ENCODE peak calls at places on chromosomes 6 and 20, in ten cellular contexts. N, O, I, V, A, W, B, D, P and E are unnamed samples.
A peak's percentile ranks its signal among the peaks of the same experiment; 100 is the strongest.

GRCh38 chr6:97292671-97293070 is 9.7 kb upstream of the MMS22L start:
- DNase-seq in N (peak; percentile 76), O (no peak), I (no peak), V (no peak), A (no peak), W (no peak), B (peak; percentile 58), D (peak; percentile 36), P (no peak), E (no peak)

GRCh38 chr6:87588756-87589407 is 905 bp downstream of the RARS2 start:
- DNase-seq in N (peak; percentile 5), O (peak; percentile 18), I (no peak), V (no peak), A (no peak), W (no peak), B (no peak), D (no peak), P (no peak), E (no peak)

GRCh38 chr6:35484921-35485392 is 11.9 kb downstream of the TEAD3 start:
- DNase-seq in N (no peak), O (no peak), I (no peak), V (no peak), A (no peak), W (no peak), B (peak; percentile 35), D (peak; percentile 59), P (no peak), E (no peak)

GRCh38 chr6:148037496-148037895 is 305.1 kb upstream of the SASH1 start:
- DNase-seq in N (peak; percentile 37), O (no peak), I (no peak), V (no peak), A (no peak), W (no peak), B (no peak), D (no peak), P (no peak), E (no peak)

GRCh38 chr6:75296811-75297779 is 12.5 kb upstream of the TMEM30A start:
- DNase-seq in N (peak; percentile 80), O (peak; percentile 43), I (no peak), V (peak; percentile 77), A (no peak), W (peak; percentile 23), B (peak; percentile 59), D (no peak), P (peak; percentile 36), E (no peak)

GRCh38 chr20:49276201-49276894 is 1.5 kb downstream of the ZNFX1 start:
- DNase-seq in N (peak; percentile 66), O (peak; percentile 57), I (peak; percentile 12), V (peak; percentile 80), A (no peak), W (no peak), B (peak; percentile 45), D (peak; percentile 41), P (peak; percentile 56), E (peak; percentile 69)

GRCh38 chr6:76885861-76886301 is 577.4 kb downstream of the HTR1B start:
- DNase-seq in N (peak; percentile 41), O (peak; percentile 5), I (no peak), V (no peak), A (no peak), W (no peak), B (no peak), D (no peak), P (no peak), E (no peak)

GRCh38 chr20:41480054-41480770 is 113.6 kb upstream of the EMILIN3 start:
- DNase-seq in N (no peak), O (no peak), I (no peak), V (peak; percentile 83), A (no peak), W (no peak), B (no peak), D (no peak), P (peak; percentile 9), E (no peak)

GRCh38 chr6:46134216-46134615 is 4.4 kb downstream of the ENPP4 start:
- DNase-seq in N (no peak), O (no peak), I (no peak), V (no peak), A (no peak), W (no peak), B (no peak), D (no peak), P (no peak), E (no peak)

GRCh38 chr20:37231970-37232620 is 29.5 kb downstream of the GHRH start:
- DNase-seq in N (no peak), O (no peak), I (no peak), V (no peak), A (no peak), W (no peak), B (no peak), D (no peak), P (no peak), E (no peak)

GRCh38 chr6:118581489-118581959 is 33.4 kb downstream of the PLN start:
- DNase-seq in N (peak; percentile 74), O (peak; percentile 58), I (no peak), V (peak; percentile 45), A (no peak), W (no peak), B (peak; percentile 85), D (peak; percentile 31), P (no peak), E (no peak)

GRCh38 chr6:163457637-163458561 is 43.4 kb downstream of the QKI start:
- DNase-seq in N (peak; percentile 94), O (peak; percentile 85), I (no peak), V (peak; percentile 68), A (no peak), W (no peak), B (peak; percentile 86), D (peak; percentile 79), P (no peak), E (no peak)

GRCh38 chr20:5675103-5676091 is 74.8 kb upstream of the SHLD1 start:
- DNase-seq in N (no peak), O (no peak), I (no peak), V (peak; percentile 73), A (no peak), W (no peak), B (no peak), D (no peak), P (no peak), E (no peak)

GRCh38 chr20:63325021-63325471 is 32.1 kb downstream of the COL20A1 start:
- DNase-seq in N (no peak), O (no peak), I (no peak), V (no peak), A (no peak), W (no peak), B (no peak), D (no peak), P (no peak), E (no peak)

GRCh38 chr6:157538698-157539097 is 157.7 kb downstream of the ZDHHC14 start:
- DNase-seq in N (no peak), O (no peak), I (no peak), V (no peak), A (no peak), W (no peak), B (no peak), D (no peak), P (no peak), E (no peak)

GRCh38 chr6:44064089-44064947 is 62.9 kb downstream of the MRPL14 start:
- DNase-seq in N (peak; percentile 91), O (peak; percentile 83), I (no peak), V (no peak), A (no peak), W (no peak), B (peak; percentile 92), D (peak; percentile 83), P (peak; percentile 64), E (no peak)

GRCh38 chr6:170003027-170003426 is 251.6 kb downstream of the ERMARD start:
- DNase-seq in N (no peak), O (no peak), I (no peak), V (no peak), A (no peak), W (no peak), B (no peak), D (no peak), P (no peak), E (no peak)

GRCh38 chr20:57882451-57883161 is 172.8 kb upstream of the PMEPA1 start:
- DNase-seq in N (no peak), O (peak; percentile 70), I (no peak), V (no peak), A (no peak), W (no peak), B (no peak), D (no peak), P (no peak), E (no peak)

GRCh38 chr20:37907677-37908397 is 4.9 kb downstream of the VSTM2L start:
- DNase-seq in N (no peak), O (peak; percentile 92), I (no peak), V (no peak), A (no peak), W (peak; percentile 26), B (peak; percentile 83), D (peak; percentile 73), P (no peak), E (no peak)

GRCh38 chr20:53070714-53071392 is 98.7 kb downstream of the TSHZ2 start:
- DNase-seq in N (no peak), O (no peak), I (no peak), V (no peak), A (no peak), W (no peak), B (no peak), D (no peak), P (no peak), E (no peak)

GRCh38 chr6:124798942-124799496 is 163.2 kb upstream of the RNF217 start:
- DNase-seq in N (peak; percentile 26), O (no peak), I (no peak), V (peak; percentile 36), A (no peak), W (no peak), B (no peak), D (no peak), P (no peak), E (no peak)

GRCh38 chr20:330233-331149 is 5.1 kb downstream of the SOX12 start:
- DNase-seq in N (peak; percentile 84), O (peak; percentile 79), I (no peak), V (peak; percentile 91), A (no peak), W (peak; percentile 68), B (peak; percentile 61), D (peak; percentile 77), P (peak; percentile 78), E (peak; percentile 51)

GRCh38 chr20:49157146-49157545 is 31.0 kb downstream of the STAU1 start:
- DNase-seq in N (no peak), O (no peak), I (no peak), V (no peak), A (no peak), W (no peak), B (no peak), D (no peak), P (no peak), E (no peak)

GRCh38 chr6:169388767-169389166 is 135.1 kb upstream of the THBS2 start:
- DNase-seq in N (no peak), O (no peak), I (no peak), V (no peak), A (no peak), W (no peak), B (no peak), D (no peak), P (no peak), E (no peak)

GRCh38 chr6:90109141-90109540 is 187.5 kb downstream of the BACH2 start:
- DNase-seq in N (no peak), O (no peak), I (no peak), V (no peak), A (no peak), W (no peak), B (no peak), D (no peak), P (no peak), E (no peak)